ENCODE peak calls at places on chromosome 4, in six cellular contexts. M is OCI-LY7, N is psoas muscle, Q is right lobe of liver, A is sigmoid colon, X is transverse colon. S is an unnamed sample. For H3K4me1, the result is how much of the 10 kb centered on the place peaks cover.

GRCh38 chr4:8917321-8917811 is 45.7 kb upstream of the HMX1 start:
- DNase-seq in N (peak), X (no peak), A (peak), M (no peak), Q (no peak), S (no peak)

GRCh38 chr4:7411896-7412585 is 22.7 kb downstream of the PSAPL1 start:
- DNase-seq in N (no peak), Q (peak), X (no peak), A (peak), M (no peak), S (peak)

GRCh38 chr4:2950221-2950989 is 12.8 kb downstream of the NOP14 start:
- DNase-seq in N (peak), Q (peak), M (no peak), X (no peak), A (peak), S (no peak)

GRCh38 chr4:14856076-14856926 is 146.0 kb upstream of the CPEB2 start:
- DNase-seq in A (peak), X (peak), M (no peak), Q (no peak), N (peak), S (no peak)

GRCh38 chr4:10684631-10685030 is at the start of gene CLNK:
- DNase-seq in M (peak), X (no peak), N (no peak), A (no peak), Q (no peak), S (no peak)

GRCh38 chr4:169151671-169152070 is 119.1 kb downstream of the SH3RF1 start:
- DNase-seq in Q (no peak), X (no peak), A (no peak), M (no peak), N (no peak), S (no peak)

GRCh38 chr4:55078987-55079386 is 46.4 kb downstream of the KDR start:
- DNase-seq in N (peak), Q (no peak), A (no peak), M (no peak), X (no peak), S (peak)

GRCh38 chr4:2741626-2742025 is 14.5 kb downstream of the TNIP2 start:
- DNase-seq in Q (no peak), M (no peak), N (no peak), A (no peak), X (no peak), S (no peak)

GRCh38 chr4:107951551-107951950 is 20.2 kb downstream of the CYP2U1 start:
- DNase-seq in M (no peak), N (no peak), Q (no peak), X (no peak), A (no peak), S (no peak)

GRCh38 chr4:142121951-142122350 is 485.6 kb downstream of the IL15 start:
- DNase-seq in M (no peak), A (no peak), N (no peak), Q (no peak), X (no peak), S (no peak)

GRCh38 chr4:84938316-84938715 is 28.2 kb downstream of the WDFY3 start:
- DNase-seq in A (no peak), M (no peak), X (no peak), N (no peak), Q (no peak), S (no peak)

GRCh38 chr4:26218677-26219181 is 102.1 kb upstream of the RBPJ start:
- DNase-seq in M (no peak), A (no peak), Q (no peak), X (no peak), N (no peak), S (no peak)

GRCh38 chr4:7157666-7158065 is 34.7 kb upstream of the SORCS2 start:
- DNase-seq in M (no peak), A (peak), X (no peak), Q (no peak), N (no peak), S (no peak)

GRCh38 chr4:41912546-41912945 is 22.7 kb upstream of the TMEM33 start:
- DNase-seq in X (no peak), M (no peak), N (no peak), A (no peak), Q (no peak), S (no peak)

GRCh38 chr4:157994863-157995262 is 178.0 kb downstream of the GASK1B start:
- DNase-seq in M (no peak), X (no peak), A (no peak), N (no peak), Q (no peak), S (no peak)

GRCh38 chr4:145283909-145284308 is 103.5 kb upstream of the OTUD4 start:
- DNase-seq in X (no peak), Q (no peak), M (no peak), A (no peak), N (no peak), S (no peak)

GRCh38 chr4:176277162-176277904 is 8.3 kb upstream of the ASB5 start:
- DNase-seq in A (peak), X (peak), N (peak), M (peak), Q (peak), S (peak)

GRCh38 chr4:10810411-10810810 is 125.8 kb upstream of the CLNK start:
- DNase-seq in Q (no peak), A (no peak), N (no peak), M (no peak), X (no peak), S (no peak)

GRCh38 chr4:120509719-120510118 is 412.8 kb downstream of the PRDM5 start:
- DNase-seq in M (no peak), N (no peak), Q (no peak), A (no peak), X (no peak), S (no peak)

GRCh38 chr4:4655901-4656300 is 114.1 kb upstream of the STX18 start:
- DNase-seq in A (no peak), N (no peak), Q (no peak), X (no peak), M (no peak), S (no peak)

DNA sequence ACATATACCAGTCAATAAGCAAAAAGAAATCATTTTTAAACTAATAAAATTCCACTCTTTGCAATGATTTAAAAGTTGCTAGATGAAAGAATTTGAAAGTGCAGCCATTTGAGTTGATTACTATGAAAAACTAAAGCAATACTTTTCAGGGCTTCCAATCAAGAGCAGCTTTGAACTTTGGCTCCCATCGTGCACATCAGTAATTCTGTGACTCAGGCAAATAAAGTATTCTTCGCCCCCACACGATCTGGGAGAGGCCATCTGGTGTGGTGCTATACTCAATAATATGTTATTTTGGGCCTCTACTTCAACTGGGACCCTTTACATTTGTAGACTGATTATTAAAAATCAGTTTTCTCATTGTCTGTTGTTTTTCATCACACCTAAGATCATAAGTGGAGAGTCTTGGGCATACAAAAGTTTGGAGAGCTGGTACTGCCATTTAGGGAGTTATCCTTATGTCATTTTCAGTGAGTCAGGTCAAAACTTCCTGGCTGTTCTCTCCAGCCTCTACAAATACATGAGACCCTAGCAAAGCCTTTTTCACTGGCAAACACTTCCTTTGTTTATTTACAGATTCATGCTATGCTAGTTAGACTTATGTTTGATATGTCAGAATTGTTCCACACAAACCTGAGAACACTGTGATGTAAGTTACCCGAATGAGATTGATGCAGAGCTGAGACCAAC is 20.3 kb downstream of the DDIT4L start:
- DNase-seq in N (no peak), X (no peak), M (no peak), Q (no peak), A (no peak), S (no peak)
- H3K4me1 ChIP-seq in N (under half), X (under half), M (under half), Q (under half), A (under half), S (under half)

DNA sequence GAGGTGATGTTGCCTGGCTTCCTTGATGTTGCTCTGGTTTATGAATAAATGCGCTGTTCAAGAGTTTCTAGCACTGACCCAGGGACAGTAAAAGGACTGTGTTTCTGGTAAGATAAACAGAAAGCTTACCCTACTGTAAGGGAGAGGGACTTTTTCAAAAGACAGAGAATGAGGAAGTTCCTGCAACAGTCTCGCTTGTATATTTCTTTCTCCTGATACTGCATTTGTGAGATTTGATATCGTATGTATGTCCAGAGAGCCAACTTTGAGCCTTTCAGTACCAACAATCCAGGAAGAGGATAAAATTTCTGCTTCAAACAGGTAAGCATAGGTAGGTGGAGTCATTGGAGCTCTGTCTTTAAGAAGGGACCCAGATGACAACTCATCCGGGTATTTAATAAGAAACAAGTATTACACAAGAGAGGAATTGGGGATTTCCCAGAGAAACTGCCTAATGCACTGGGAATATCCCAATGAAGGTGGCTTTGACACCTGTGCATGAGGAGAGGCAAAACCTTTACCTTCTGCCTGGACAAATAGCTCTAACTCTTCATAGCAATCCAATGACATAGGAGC is 771 bp downstream of the DAPP1 start:
- DNase-seq in X (no peak), A (no peak), N (no peak), Q (no peak), M (peak), S (no peak)
- H3K4me3 ChIP-seq in X (no peak), A (peak), N (peak), Q (peak), M (peak), S (peak)

GRCh38 chr4:48081196-48081595 is 52.9 kb downstream of the TXK start:
- DNase-seq in Q (no peak), A (no peak), X (no peak), N (no peak), M (no peak), S (no peak)
- H3K4me1 ChIP-seq in Q (under half), A (under half), X (under half), N (under half), M (under half), S (under half)

DNA sequence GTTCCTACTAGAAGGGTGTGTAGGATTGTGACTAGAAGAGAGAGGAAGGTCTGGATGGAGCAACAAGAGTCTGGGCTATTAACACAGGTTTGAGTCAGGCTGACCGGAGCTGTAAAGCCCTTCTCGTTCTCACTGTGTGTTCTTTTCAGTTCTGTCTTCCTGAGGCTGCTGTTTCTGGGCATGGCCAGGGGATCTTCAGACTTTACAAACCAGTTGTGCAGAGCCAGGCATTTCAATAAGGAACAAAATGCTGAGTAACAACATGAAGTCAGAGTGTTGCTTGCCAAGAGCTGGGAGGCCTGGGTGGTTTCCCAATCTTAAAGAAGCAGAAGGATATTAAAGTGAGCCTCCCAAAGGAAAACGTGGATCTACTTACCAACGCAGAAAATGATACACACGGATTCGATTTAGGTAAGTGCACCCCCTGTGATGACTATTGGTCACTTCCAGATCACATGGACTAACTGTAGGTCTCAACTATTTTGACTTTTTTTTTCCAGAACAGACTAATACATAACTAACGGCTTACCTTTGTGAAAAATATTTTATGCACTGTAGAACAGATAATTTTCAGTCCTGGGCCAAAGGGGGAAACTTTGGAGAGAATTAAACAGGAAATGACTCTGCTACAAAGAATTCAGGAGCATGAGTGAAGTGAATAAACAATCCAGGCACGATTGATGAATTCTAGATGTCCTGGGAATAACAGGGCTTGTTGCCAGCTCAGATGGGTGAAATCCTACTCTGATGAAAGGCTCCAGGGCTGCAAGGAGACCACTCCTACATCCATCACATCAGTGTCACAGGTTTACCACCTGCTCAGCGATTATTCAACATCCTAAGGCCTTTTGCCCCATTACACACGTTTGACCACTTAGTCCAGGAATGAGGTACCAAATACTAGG is 94.5 kb downstream of the ANXA3 start:
- DNase-seq in Q (no peak), M (no peak), A (peak), X (peak), N (peak), S (peak)
- H3K4me3 ChIP-seq in Q (no peak), M (no peak), A (no peak), X (no peak), N (peak), S (peak)

GRCh38 chr4:153520871-153521329 is 54.7 kb downstream of the TMEM131L start:
- DNase-seq in X (no peak), M (no peak), Q (no peak), N (no peak), A (no peak), S (no peak)
- H3K4me1 ChIP-seq in X (under half), M (half or more), Q (under half), N (half or more), A (under half), S (half or more)